ENCODE peak calls at places on chromosomes 3 and 15, in four cellular contexts. S is NCI-H774, L is T-helper 2 cell, G is NCI-H1092 treated with DMSO at 0.1 percent for 48 hours. W is an unnamed sample.

GRCh38 chr15:36332301-36332700 is 247.1 kb upstream of the CDIN1 start:
- DNase-seq in S (no peak), L (no peak), G (no peak), W (no peak)

GRCh38 chr3:188689101-188689574 is 482.6 kb upstream of the TPRG1 start:
- DNase-seq in S (no peak), L (peak; percentile 22), G (no peak), W (no peak)

GRCh38 chr3:30630238-30631030 is 24.0 kb downstream of the TGFBR2 start:
- DNase-seq in L (no peak), S (no peak), G (no peak), W (no peak)

GRCh38 chr3:12158387-12159226 is at the start of gene TIMP4:
- DNase-seq in S (no peak), L (no peak), G (peak; percentile 68), W (no peak)

GRCh38 chr15:59420108-59420507 is 17.9 kb upstream of the FAM81A start:
- DNase-seq in L (peak; percentile 67), S (no peak), G (no peak), W (no peak)

GRCh38 chr15:86743283-86743903 is 663.7 kb downstream of the AGBL1 start:
- DNase-seq in G (no peak), L (peak; percentile 75), S (peak; percentile 56), W (peak; percentile 31)

GRCh38 chr3:143810866-143811265 is 37.4 kb downstream of the SLC9A9 start:
- DNase-seq in G (no peak), L (no peak), S (no peak), W (no peak)

GRCh38 chr3:71150293-71150954 is 433.1 kb downstream of the FOXP1 start:
- DNase-seq in S (no peak), G (no peak), L (peak; percentile 64), W (no peak)

GRCh38 chr3:177041021-177041729 is 156.1 kb downstream of the TBL1XR1 start:
- DNase-seq in S (peak; percentile 35), G (peak; percentile 40), L (no peak), W (peak; percentile 42)

GRCh38 chr3:18740631-18741583 is 315.8 kb upstream of the SATB1 start:
- DNase-seq in S (no peak), L (peak; percentile 96), G (no peak), W (no peak)

GRCh38 chr3:153293222-153293621 is 131.2 kb downstream of the RAP2B start:
- DNase-seq in G (no peak), S (no peak), L (no peak), W (no peak)

GRCh38 chr3:152159328-152159727 is 109.4 kb upstream of the MBNL1 start:
- DNase-seq in G (no peak), L (no peak), S (no peak), W (no peak)

GRCh38 chr15:96422153-96422552 is 91.7 kb downstream of the NR2F2 start:
- DNase-seq in G (no peak), L (no peak), S (no peak), W (no peak)

GRCh38 chr3:178795349-178795748 is 259.1 kb downstream of the KCNMB2 start:
- DNase-seq in S (no peak), G (no peak), L (no peak), W (no peak)

GRCh38 chr3:66418432-66419052 is 82.3 kb downstream of the LRIG1 start:
- DNase-seq in G (peak; percentile 4), S (no peak), L (no peak), W (no peak)

GRCh38 chr3:43505351-43505750 is 116.5 kb downstream of the ANO10 start:
- DNase-seq in L (no peak), S (no peak), G (no peak), W (no peak)

GRCh38 chr3:62149962-62150361 is 223.4 kb downstream of the FEZF2 start:
- DNase-seq in L (no peak), S (no peak), G (no peak), W (no peak)

GRCh38 chr15:64004582-64004981 is 41.7 kb downstream of the DAPK2 start:
- DNase-seq in G (no peak), S (no peak), L (no peak), W (no peak)

GRCh38 chr15:100835626-100836025 is 44.0 kb upstream of the ALDH1A3 start:
- DNase-seq in G (no peak), L (no peak), S (no peak), W (no peak)

GRCh38 chr3:4722103-4722502 is 229.0 kb downstream of the ITPR1 start:
- DNase-seq in L (peak; percentile 81), S (no peak), G (peak; percentile 66), W (peak; percentile 74)

GRCh38 chr15:58182460-58183163 is 44.4 kb downstream of the AQP9 start:
- DNase-seq in S (peak; percentile 31), G (peak; percentile 26), L (peak; percentile 27), W (peak; percentile 42)

GRCh38 chr3:15271785-15272381 is 60.5 kb downstream of the SH3BP5 start:
- DNase-seq in S (no peak), L (peak; percentile 90), G (no peak), W (no peak)

GRCh38 chr3:100033184-100033583 is 81.1 kb downstream of the FILIP1L start:
- DNase-seq in S (no peak), G (no peak), L (no peak), W (no peak)

GRCh38 chr3:122104515-122105194 is 49.5 kb downstream of the CD86 start:
- DNase-seq in L (no peak), G (no peak), S (no peak), W (no peak)

GRCh38 chr3:190886945-190887344 is 24.5 kb upstream of the GMNC start:
- DNase-seq in S (no peak), G (no peak), L (no peak), W (no peak)

GRCh38 chr3:58287354-58287753 is 18.7 kb upstream of the RPP14 start:
- DNase-seq in G (no peak), L (no peak), S (no peak), W (no peak)

GRCh38 chr3:109973733-109974132 is 636.4 kb upstream of the DPPA4 start:
- DNase-seq in L (no peak), S (no peak), G (no peak), W (no peak)

GRCh38 chr15:66922608-66923007 is 142.8 kb upstream of the SMAD3 start:
- DNase-seq in G (no peak), L (no peak), S (no peak), W (no peak)

GRCh38 chr15:73530649-73531048 is 87.7 kb downstream of the REC114 start:
- DNase-seq in S (no peak), G (no peak), L (no peak), W (no peak)

GRCh38 chr3:88986834-88987233 is 120.6 kb upstream of the EPHA3 start:
- DNase-seq in L (no peak), S (no peak), G (no peak), W (no peak)

GRCh38 chr3:127226451-127226850 is 33.5 kb downstream of the PRR23E start:
- DNase-seq in L (no peak), G (no peak), S (peak; percentile 7), W (no peak)

GRCh38 chr3:155093261-155093660 is 13.1 kb downstream of the MME start:
- DNase-seq in G (no peak), S (peak; percentile 93), L (no peak), W (no peak)

GRCh38 chr3:169348276-169348675 is 315.2 kb downstream of the MECOM start:
- DNase-seq in L (no peak), G (no peak), S (no peak), W (no peak)

GRCh38 chr15:63876085-63876662 is 42.4 kb upstream of the HERC1 start:
- DNase-seq in L (no peak), S (no peak), G (no peak), W (no peak)

GRCh38 chr3:149407898-149408297 is 30.4 kb upstream of the TM4SF1 start:
- DNase-seq in S (no peak), G (no peak), L (no peak), W (no peak)

GRCh38 chr3:129628169-129628522 is 21.7 kb upstream of the PLXND1 start:
- DNase-seq in L (no peak), S (no peak), G (no peak), W (no peak)

GRCh38 chr15:87477759-87478687 is 778.5 kb downstream of the NTRK3 start:
- DNase-seq in L (peak; percentile 2), S (peak; percentile 72), G (peak; percentile 8), W (peak; percentile 56)